ENCODE peak calls at places on chromosomes 4 and X, in seven cellular contexts. One of them, this sample, is unnamed.

GRCh38 chr4:80225628-80226027 is 28.3 kb downstream of the PRDM8 start:
- DNase-seq in SK-N-SH: no peak
- DNase-seq in HepG2: no peak
- DNase-seq in H1: no peak
- DNase-seq in HCT116: no peak
- DNase-seq in K562: no peak
- DNase-seq in GM12878: no peak
- DNase-seq in this sample: no peak

GRCh38 chr4:56662782-56663468 is 18.2 kb downstream of the HOPX start:
- DNase-seq in SK-N-SH: no peak
- DNase-seq in H1: no peak
- DNase-seq in GM12878: no peak
- DNase-seq in HepG2: no peak
- DNase-seq in HCT116: no peak
- DNase-seq in K562: no peak
- DNase-seq in this sample: no peak

GRCh38 chr4:35820026-35820425 is 424.3 kb downstream of the ARAP2 start:
- DNase-seq in H1: no peak
- DNase-seq in K562: no peak
- DNase-seq in GM12878: no peak
- DNase-seq in SK-N-SH: no peak
- DNase-seq in HepG2: no peak
- DNase-seq in HCT116: no peak
- DNase-seq in this sample: no peak

GRCh38 chr4:180925800-180926199 is 1317.4 kb upstream of the TENM3 start:
- DNase-seq in HCT116: no peak
- DNase-seq in HepG2: no peak
- DNase-seq in H1: no peak
- DNase-seq in K562: no peak
- DNase-seq in GM12878: no peak
- DNase-seq in SK-N-SH: no peak
- DNase-seq in this sample: no peak

GRCh38 chr4:94598758-94599157 is 147.0 kb downstream of the PDLIM5 start:
- DNase-seq in H1: no peak
- DNase-seq in K562: no peak
- DNase-seq in GM12878: no peak
- DNase-seq in HepG2: no peak
- DNase-seq in SK-N-SH: no peak
- DNase-seq in HCT116: no peak
- DNase-seq in this sample: no peak

GRCh38 chrX:97616883-97617510 is 733.3 kb downstream of the RPA4 start:
- DNase-seq in H1: no peak
- DNase-seq in SK-N-SH: no peak
- DNase-seq in GM12878: peak
- DNase-seq in HepG2: peak
- DNase-seq in K562: no peak
- DNase-seq in HCT116: peak
- DNase-seq in this sample: no peak

GRCh38 chr4:75142850-75143249 is 209.9 kb downstream of the PARM1 start:
- DNase-seq in SK-N-SH: no peak
- DNase-seq in GM12878: no peak
- DNase-seq in K562: no peak
- DNase-seq in HepG2: no peak
- DNase-seq in HCT116: no peak
- DNase-seq in H1: no peak
- DNase-seq in this sample: no peak

GRCh38 chr4:959338-960139 is 13.8 kb downstream of the DGKQ start:
- DNase-seq in HCT116: no peak
- DNase-seq in H1: no peak
- DNase-seq in K562: no peak
- DNase-seq in HepG2: no peak
- DNase-seq in GM12878: no peak
- DNase-seq in SK-N-SH: peak
- DNase-seq in this sample: no peak

GRCh38 chr4:38621831-38622230 is 42.2 kb upstream of the KLF3 start:
- DNase-seq in HCT116: no peak
- DNase-seq in K562: no peak
- DNase-seq in SK-N-SH: no peak
- DNase-seq in GM12878: no peak
- DNase-seq in HepG2: no peak
- DNase-seq in H1: peak
- DNase-seq in this sample: no peak

GRCh38 chrX:87409113-87409841 is 108.3 kb upstream of the KLHL4 start:
- DNase-seq in HepG2: peak
- DNase-seq in SK-N-SH: no peak
- DNase-seq in K562: peak
- DNase-seq in H1: no peak
- DNase-seq in HCT116: no peak
- DNase-seq in GM12878: no peak
- DNase-seq in this sample: no peak

GRCh38 chr4:107837298-107837697 is 12.6 kb downstream of the SGMS2 start:
- DNase-seq in HepG2: no peak
- DNase-seq in HCT116: no peak
- DNase-seq in H1: no peak
- DNase-seq in K562: no peak
- DNase-seq in SK-N-SH: no peak
- DNase-seq in GM12878: no peak
- DNase-seq in this sample: no peak

GRCh38 chr4:104457308-104457981 is 37.2 kb downstream of the CXXC4 start:
- DNase-seq in SK-N-SH: no peak
- DNase-seq in H1: no peak
- DNase-seq in HepG2: no peak
- DNase-seq in GM12878: no peak
- DNase-seq in HCT116: no peak
- DNase-seq in K562: no peak
- DNase-seq in this sample: no peak

DNA sequence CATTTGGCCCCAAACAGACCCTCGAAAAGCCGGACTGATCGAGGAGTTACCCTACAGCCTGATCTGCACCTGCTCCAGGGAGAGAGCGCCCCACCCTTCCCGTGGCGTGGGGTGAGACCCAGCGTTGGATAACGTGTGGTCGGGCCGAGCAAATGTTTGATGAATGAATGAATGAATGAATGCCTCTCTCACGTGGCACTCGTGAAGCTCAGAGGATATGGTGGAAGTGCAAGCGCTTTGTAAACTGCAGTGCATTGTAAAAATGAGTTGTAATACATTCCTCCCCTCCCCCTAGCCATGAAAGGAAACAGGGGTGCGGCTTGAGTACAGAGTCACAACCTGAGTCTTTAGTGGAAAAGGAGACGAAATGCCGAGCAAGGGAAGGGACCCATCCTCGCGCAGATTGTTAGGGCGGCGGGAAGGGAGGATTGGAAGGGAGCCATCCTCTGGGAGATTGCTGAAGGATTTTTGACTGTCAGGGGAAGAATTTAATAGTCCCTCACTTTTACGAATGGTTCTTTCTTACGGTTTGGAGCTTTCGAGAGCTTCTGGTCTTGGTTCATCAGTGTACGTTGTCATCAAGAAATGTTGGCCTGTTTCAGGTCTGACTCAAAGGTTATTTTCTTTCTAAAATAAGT is 772 bp upstream of the FBXW7 start:
- DNase-seq in HepG2: peak
- DNase-seq in GM12878: no peak
- DNase-seq in K562: peak
- DNase-seq in H1: no peak
- DNase-seq in HCT116: peak
- DNase-seq in SK-N-SH: peak
- DNase-seq in this sample: peak
- TF ChIP-seq JUND in HepG2: no peak
- TF ChIP-seq JUND in GM12878: no peak
- TF ChIP-seq JUND in K562: peak
- TF ChIP-seq JUND in H1: no peak
- TF ChIP-seq JUND in HCT116: no peak
- TF ChIP-seq JUND in SK-N-SH: no peak
- TF ChIP-seq JUND in this sample: no peak

GRCh38 chrX:101385795-101386541 is at the start of gene BTK:
- DNase-seq in GM12878: peak
- DNase-seq in HCT116: no peak
- DNase-seq in HepG2: no peak
- DNase-seq in H1: no peak
- DNase-seq in K562: peak
- DNase-seq in SK-N-SH: no peak
- DNase-seq in this sample: no peak

GRCh38 chrX:101388604-101389003 is 2.2 kb upstream of the RPL36A start:
- DNase-seq in H1: no peak
- DNase-seq in HepG2: no peak
- DNase-seq in SK-N-SH: no peak
- DNase-seq in HCT116: no peak
- DNase-seq in K562: no peak
- DNase-seq in GM12878: no peak
- DNase-seq in this sample: no peak

GRCh38 chrX:101385026-101385684 is 836 bp downstream of the BTK start:
- DNase-seq in K562: no peak
- DNase-seq in HCT116: no peak
- DNase-seq in HepG2: no peak
- DNase-seq in H1: no peak
- DNase-seq in GM12878: no peak
- DNase-seq in SK-N-SH: no peak
- DNase-seq in this sample: no peak

GRCh38 chrX:101386542-101386885 is 523 bp upstream of the BTK start:
- DNase-seq in K562: no peak
- DNase-seq in H1: no peak
- DNase-seq in HCT116: no peak
- DNase-seq in HepG2: no peak
- DNase-seq in GM12878: no peak
- DNase-seq in SK-N-SH: no peak
- DNase-seq in this sample: no peak

DNA sequence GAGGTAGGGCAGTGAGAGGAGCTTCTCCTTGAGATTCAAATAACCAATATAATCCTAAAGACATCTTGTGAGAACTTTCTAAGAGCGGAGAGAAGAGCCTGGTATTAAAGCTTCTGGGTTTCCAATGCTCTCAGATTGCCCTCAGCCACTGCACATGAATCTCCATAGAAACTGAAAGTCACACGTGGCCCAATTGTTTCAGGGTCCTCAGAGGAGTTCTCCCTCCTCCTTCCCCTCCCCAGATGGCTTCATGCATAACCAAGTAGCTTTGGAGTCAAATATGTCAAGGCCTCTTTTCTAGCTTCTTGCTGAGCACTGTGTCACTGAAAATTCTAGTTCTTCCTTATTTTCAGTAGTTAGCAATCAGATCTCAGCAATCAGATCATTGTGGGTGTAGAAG is 2.3 kb downstream of the BTK start:
- DNase-seq in GM12878: peak
- DNase-seq in HepG2: no peak
- DNase-seq in H1: no peak
- DNase-seq in SK-N-SH: no peak
- DNase-seq in HCT116: no peak
- DNase-seq in K562: peak
- DNase-seq in this sample: no peak
- TF ChIP-seq JUND in GM12878: no peak
- TF ChIP-seq JUND in HepG2: no peak
- TF ChIP-seq JUND in H1: no peak
- TF ChIP-seq JUND in SK-N-SH: no peak
- TF ChIP-seq JUND in HCT116: no peak
- TF ChIP-seq JUND in K562: no peak
- TF ChIP-seq JUND in this sample: no peak

DNA sequence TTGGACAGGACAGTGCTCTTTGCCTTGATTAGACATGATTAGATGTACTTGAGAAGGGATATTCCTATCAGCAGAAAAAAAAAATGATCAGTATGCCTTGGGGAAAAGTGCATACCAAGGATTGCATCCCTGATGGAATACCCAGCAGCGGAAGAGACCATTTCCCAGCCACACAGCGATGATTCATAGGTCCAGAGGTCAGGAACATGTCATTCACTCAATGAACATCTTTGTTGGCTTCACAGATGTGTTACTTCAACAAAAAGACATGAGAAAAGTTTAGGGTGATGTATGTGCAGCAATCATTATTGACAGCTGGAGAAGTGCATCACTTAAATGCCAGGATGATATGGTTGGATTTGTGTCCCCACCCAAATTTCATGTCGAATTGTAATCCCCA is 293.5 kb downstream of the ZNF674 start:
- DNase-seq in GM12878: no peak
- DNase-seq in K562: no peak
- DNase-seq in SK-N-SH: no peak
- DNase-seq in HCT116: no peak
- DNase-seq in H1: no peak
- DNase-seq in HepG2: peak
- DNase-seq in this sample: no peak
- TF ChIP-seq JUND in GM12878: no peak
- TF ChIP-seq JUND in K562: no peak
- TF ChIP-seq JUND in SK-N-SH: peak
- TF ChIP-seq JUND in HCT116: no peak
- TF ChIP-seq JUND in H1: no peak
- TF ChIP-seq JUND in HepG2: peak
- TF ChIP-seq JUND in this sample: no peak

GRCh38 chr4:113146876-113147358 is 97.5 kb downstream of the ANK2 start:
- DNase-seq in H1: no peak
- DNase-seq in SK-N-SH: no peak
- DNase-seq in HepG2: peak
- DNase-seq in K562: no peak
- DNase-seq in GM12878: peak
- DNase-seq in HCT116: no peak
- DNase-seq in this sample: no peak

GRCh38 chr4:113145519-113146291 is 96.3 kb downstream of the ANK2 start:
- DNase-seq in H1: peak
- DNase-seq in K562: no peak
- DNase-seq in SK-N-SH: no peak
- DNase-seq in HepG2: peak
- DNase-seq in HCT116: no peak
- DNase-seq in GM12878: no peak
- DNase-seq in this sample: peak

GRCh38 chr4:113142351-113142750 is 92.9 kb downstream of the ANK2 start:
- DNase-seq in GM12878: no peak
- DNase-seq in H1: no peak
- DNase-seq in HepG2: no peak
- DNase-seq in SK-N-SH: no peak
- DNase-seq in HCT116: no peak
- DNase-seq in K562: no peak
- DNase-seq in this sample: no peak

GRCh38 chr4:113145147-113145518 is 95.7 kb downstream of the ANK2 start:
- DNase-seq in GM12878: no peak
- DNase-seq in HepG2: no peak
- DNase-seq in K562: no peak
- DNase-seq in HCT116: no peak
- DNase-seq in SK-N-SH: no peak
- DNase-seq in H1: no peak
- DNase-seq in this sample: no peak

DNA sequence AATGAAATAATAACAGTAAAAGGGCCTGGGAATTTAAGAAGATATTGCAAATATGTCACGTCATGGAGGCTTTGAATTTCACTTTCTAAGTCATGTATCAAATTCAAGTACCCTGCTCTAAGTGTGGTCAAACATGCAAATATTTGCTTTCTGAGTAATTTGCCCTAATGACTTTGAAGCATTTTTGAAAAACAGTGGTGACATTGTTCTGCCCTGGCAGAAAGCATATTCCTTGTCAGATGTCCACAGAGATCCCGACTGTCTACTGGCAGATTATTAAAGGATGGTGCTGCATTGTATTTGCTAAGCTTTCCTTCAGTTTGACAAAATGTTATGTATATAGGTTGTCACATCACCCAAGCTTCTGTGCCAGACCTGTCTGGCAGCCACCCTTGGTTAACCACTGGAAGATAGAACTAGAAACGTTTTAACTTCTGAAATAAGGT is 92.5 kb downstream of the ANK2 start:
- DNase-seq in SK-N-SH: no peak
- DNase-seq in HepG2: peak
- DNase-seq in GM12878: no peak
- DNase-seq in HCT116: peak
- DNase-seq in H1: no peak
- DNase-seq in K562: no peak
- DNase-seq in this sample: peak
- TF ChIP-seq JUND in SK-N-SH: peak
- TF ChIP-seq JUND in HepG2: peak
- TF ChIP-seq JUND in GM12878: no peak
- TF ChIP-seq JUND in HCT116: peak
- TF ChIP-seq JUND in H1: no peak
- TF ChIP-seq JUND in K562: no peak
- TF ChIP-seq JUND in this sample: no peak

GRCh38 chr4:110514889-110515479 is 39.0 kb downstream of the ENPEP start:
- DNase-seq in K562: peak
- DNase-seq in SK-N-SH: peak
- DNase-seq in H1: no peak
- DNase-seq in HCT116: peak
- DNase-seq in HepG2: peak
- DNase-seq in GM12878: no peak
- DNase-seq in this sample: no peak
- TF ChIP-seq JUND in K562: no peak
- TF ChIP-seq JUND in SK-N-SH: no peak
- TF ChIP-seq JUND in H1: no peak
- TF ChIP-seq JUND in HCT116: no peak
- TF ChIP-seq JUND in HepG2: no peak
- TF ChIP-seq JUND in GM12878: no peak
- TF ChIP-seq JUND in this sample: no peak

This sample was measured in T47D.